ENCODE peak calls at places on chromosomes 3 and 15, in six cellular contexts. V is cardiac muscle cell, L is fibroblast of the aortic adventitia, K is esophagus muscularis mucosa, X is endothelial cell, Y is omental fat pad. O is an unnamed sample.

GRCh38 chr15:73305331-73306211 is 63.2 kb downstream of the HCN4 start:
- DNase-seq in K (no peak), X (peak; percentile 56), V (peak; percentile 86), L (peak; percentile 64), Y (no peak), O (peak; percentile 45)

GRCh38 chr3:132254076-132254755 is 63.0 kb upstream of the ACP3 start:
- DNase-seq in Y (no peak), V (no peak), X (no peak), L (no peak), K (no peak), O (no peak)

GRCh38 chr3:68751883-68752282 is 180.5 kb downstream of the TAFA4 start:
- DNase-seq in K (no peak), V (no peak), X (no peak), Y (no peak), L (no peak), O (no peak)

GRCh38 chr3:117127147-117127546 is 417.6 kb downstream of the TUSC7 start:
- DNase-seq in V (no peak), L (no peak), Y (no peak), X (no peak), K (no peak), O (no peak)

GRCh38 chr3:177468331-177468730 is 271.0 kb upstream of the TBL1XR1 start:
- DNase-seq in L (peak; percentile 99), X (no peak), V (peak; percentile 98), K (no peak), Y (no peak), O (no peak)

GRCh38 chr15:67076147-67076843 is 10.9 kb downstream of the SMAD3 start:
- DNase-seq in L (peak; percentile 89), V (peak; percentile 80), X (no peak), K (no peak), Y (no peak), O (no peak)

GRCh38 chr15:93028632-93029612 is 60.1 kb downstream of the RGMA start:
- DNase-seq in V (peak; percentile 97), X (no peak), K (peak; percentile 96), L (peak; percentile 99), Y (peak; percentile 49), O (no peak)

GRCh38 chr3:81713018-81713417 is 48.4 kb downstream of the GBE1 start:
- DNase-seq in Y (no peak), X (no peak), V (peak; percentile 52), L (no peak), K (no peak), O (no peak)

GRCh38 chr15:72797834-72798233 is 14.3 kb upstream of the ADPGK start:
- DNase-seq in V (no peak), Y (no peak), K (no peak), X (no peak), L (no peak), O (no peak)

GRCh38 chr3:39528844-39529243 is 61.4 kb downstream of the MOBP start:
- DNase-seq in V (no peak), X (no peak), K (no peak), L (no peak), Y (no peak), O (no peak)

GRCh38 chr15:29226431-29227216 is 43.0 kb downstream of the NSMCE3 start:
- DNase-seq in Y (no peak), L (no peak), K (no peak), V (no peak), X (no peak), O (no peak)

GRCh38 chr3:10470666-10471336 is 34.6 kb downstream of the ATP2B2 start:
- DNase-seq in V (no peak), Y (no peak), L (no peak), X (peak; percentile 12), K (no peak), O (peak; percentile 21)

GRCh38 chr15:55816017-55816416 is 73.1 kb upstream of the PRTG start:
- DNase-seq in L (peak; percentile 36), Y (no peak), V (peak; percentile 16), K (no peak), X (no peak), O (no peak)

GRCh38 chr3:180036678-180037455 is at the start of gene PEX5L:
- DNase-seq in Y (peak; percentile 22), L (peak; percentile 55), X (peak; percentile 92), K (no peak), V (peak; percentile 48), O (peak; percentile 80)

GRCh38 chr15:39213385-39213840 is 367.5 kb upstream of the THBS1 start:
- DNase-seq in L (peak; percentile 98), V (peak; percentile 96), K (no peak), X (no peak), Y (peak; percentile 30), O (peak; percentile 27)

GRCh38 chr3:12553921-12554391 is 2.9 kb upstream of the MKRN2 start:
- DNase-seq in V (peak; percentile 44), X (no peak), Y (no peak), K (no peak), L (peak; percentile 14), O (no peak)

GRCh38 chr3:33144433-33144832 is 30.6 kb downstream of the CRTAP start:
- DNase-seq in V (no peak), Y (no peak), L (no peak), K (peak; percentile 50), X (peak; percentile 14), O (no peak)
- TF ChIP-seq CTCF in V (peak; percentile 33), Y (no peak), L (peak; percentile 21), K (no peak), X (peak; percentile 64), O (peak; percentile 33)

GRCh38 chr3:174218011-174218410 is 641.1 kb upstream of the NAALADL2 start:
- DNase-seq in X (no peak), K (no peak), V (no peak), Y (no peak), L (peak; percentile 27), O (no peak)

GRCh38 chr3:174223042-174223441 is 636.1 kb upstream of the NAALADL2 start:
- DNase-seq in L (peak; percentile 5), Y (no peak), X (no peak), V (no peak), K (no peak), O (no peak)

GRCh38 chr3:174221155-174221554 is 638.0 kb upstream of the NAALADL2 start:
- DNase-seq in X (no peak), K (no peak), V (no peak), L (no peak), Y (no peak), O (no peak)

GRCh38 chr3:174216948-174217718 is 642.0 kb upstream of the NAALADL2 start:
- DNase-seq in L (no peak), V (no peak), X (no peak), K (no peak), Y (no peak), O (no peak)

GRCh38 chr3:174219738-174220137 is 639.4 kb upstream of the NAALADL2 start:
- DNase-seq in V (no peak), L (no peak), K (no peak), Y (no peak), X (no peak), O (no peak)
- TF ChIP-seq CTCF in V (no peak), L (no peak), K (no peak), Y (no peak), X (no peak), O (no peak)

GRCh38 chr15:65832549-65833364 is 36.5 kb upstream of the RAB11A start:
- DNase-seq in X (peak; percentile 67), L (peak; percentile 96), K (peak; percentile 95), Y (peak; percentile 29), V (peak; percentile 95), O (no peak)
- TF ChIP-seq CTCF in X (no peak), L (no peak), K (no peak), Y (no peak), V (no peak), O (no peak)

GRCh38 chr3:106421928-106422327 is 553.1 kb upstream of the CBLB start:
- DNase-seq in V (peak; percentile 71), L (peak; percentile 81), X (no peak), Y (no peak), K (no peak), O (no peak)
- TF ChIP-seq CTCF in V (no peak), L (no peak), X (no peak), Y (no peak), K (no peak), O (no peak)

DNA sequence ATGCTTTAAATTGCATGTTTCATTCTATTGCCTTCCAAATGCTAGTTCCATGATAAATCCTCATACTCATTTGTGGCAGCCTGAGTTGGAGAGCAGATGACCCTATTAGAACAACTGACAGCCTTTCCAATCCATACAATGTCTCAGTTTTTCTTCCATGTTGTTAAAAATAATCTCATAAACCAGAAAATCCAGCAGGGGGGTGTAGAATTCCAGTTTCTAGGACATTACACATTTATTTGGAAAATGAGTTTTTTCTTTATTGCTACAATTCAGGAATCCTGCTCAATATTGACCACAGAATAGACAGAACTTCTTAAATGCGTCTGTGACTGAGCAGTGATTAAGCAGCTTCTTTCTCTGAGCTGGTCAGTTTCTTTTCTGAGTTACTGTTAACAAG is 174.2 kb upstream of the ATP10A start:
- DNase-seq in K (no peak), L (peak; percentile 3), X (no peak), V (no peak), Y (no peak), O (no peak)
- TF ChIP-seq CTCF in K (no peak), L (peak; percentile 15), X (no peak), V (no peak), Y (no peak), O (peak; percentile 34)

DNA sequence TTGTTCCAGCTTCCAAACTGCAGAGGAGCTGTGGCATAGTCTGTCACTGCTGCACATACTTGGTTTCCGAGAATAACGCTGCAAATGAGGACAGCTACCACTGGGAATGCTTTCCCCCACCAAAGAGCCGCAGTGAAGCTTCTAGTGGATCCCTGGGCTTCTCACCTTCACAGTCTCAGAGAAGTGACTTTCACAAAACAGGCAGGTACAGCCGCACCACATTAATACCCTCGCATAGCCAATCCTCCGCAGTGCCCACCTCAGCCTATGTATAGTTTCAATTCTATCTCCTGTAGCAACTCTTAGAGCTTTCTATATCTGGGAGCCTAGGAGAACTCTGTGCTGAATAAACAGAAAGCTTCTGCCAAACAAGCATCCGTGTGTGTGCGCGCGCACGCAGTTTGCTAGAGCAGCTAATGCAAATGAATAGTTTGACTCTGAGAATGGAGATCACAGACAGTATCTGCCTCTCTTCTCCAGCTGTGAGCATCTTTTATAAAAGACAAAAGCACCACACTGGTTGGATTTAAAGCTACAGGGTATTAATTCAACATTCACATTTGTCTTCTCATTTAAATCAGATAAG is 81.9 kb upstream of the PLXND1 start:
- DNase-seq in L (peak; percentile 73), Y (no peak), X (peak; percentile 30), V (peak; percentile 75), K (peak; percentile 93), O (peak; percentile 57)
- TF ChIP-seq CTCF in L (no peak), Y (no peak), X (no peak), V (no peak), K (no peak), O (no peak)

GRCh38 chr3:31848163-31848848 is 132.8 kb downstream of the OSBPL10 start:
- DNase-seq in V (no peak), Y (no peak), L (no peak), X (no peak), K (no peak), O (no peak)
- TF ChIP-seq CTCF in V (no peak), Y (no peak), L (no peak), X (no peak), K (no peak), O (no peak)

O was measured in neural crest cell.